ENCODE peak calls at places on chromosomes 13 and 19, in five cellular contexts. U is ACHN, L is SJSA1, X is HFF-Myc, P is RCC 7860. H is an unnamed sample.

GRCh38 chr13:111852701-111853100 is 214.2 kb upstream of the SOX1 start:
- DNase-seq in U (no peak), L (no peak), X (no peak), P (no peak), H (no peak)

GRCh38 chr19:18418725-18419194 is 438 bp upstream of the SSBP4 start:
- DNase-seq in U (no peak), L (no peak), X (no peak), P (no peak), H (no peak)

GRCh38 chr19:40561947-40562346 is 14.7 kb upstream of the SHKBP1 start:
- DNase-seq in U (no peak), L (no peak), X (no peak), P (no peak), H (no peak)

GRCh38 chr19:14097532-14098151 is 7.1 kb upstream of the SAMD1 start:
- DNase-seq in U (no peak), L (no peak), X (no peak), P (no peak), H (no peak)

GRCh38 chr13:101876951-101877350 is 424.5 kb downstream of the ITGBL1 start:
- DNase-seq in U (no peak), L (no peak), X (no peak), P (no peak), H (no peak)

GRCh38 chr19:18865106-18865972 is 30.6 kb downstream of the CERS1 start:
- DNase-seq in U (no peak), L (no peak), X (no peak), P (no peak), H (no peak)

GRCh38 chr13:39483326-39483725 is 119.7 kb downstream of the LHFPL6 start:
- DNase-seq in U (no peak), L (no peak), X (no peak), P (no peak), H (no peak)

GRCh38 chr19:44451687-44452086 is 3.4 kb upstream of the ZNF229 start:
- DNase-seq in U (no peak), L (no peak), X (no peak), P (no peak), H (no peak)

GRCh38 chr13:18628428-18628827 is 553.2 kb downstream of the TUBA3C start:
- DNase-seq in U (no peak), L (no peak), X (no peak), P (no peak), H (no peak)

GRCh38 chr13:48500652-48501197 is 32.2 kb downstream of the RCBTB2 start:
- DNase-seq in U (no peak), L (no peak), X (peak; percentile 54), P (no peak), H (peak; percentile 83)

GRCh38 chr13:61410669-61411297 is 4.9 kb downstream of the PCDH20 start:
- DNase-seq in U (peak; percentile 35), L (no peak), X (no peak), P (no peak), H (no peak)

GRCh38 chr19:44657211-44657921 is 13.7 kb downstream of the PVR start:
- DNase-seq in U (peak; percentile 41), L (peak; percentile 75), X (no peak), P (no peak), H (no peak)

GRCh38 chr19:35114656-35115537 is 726 bp upstream of the FXYD3 start:
- DNase-seq in U (peak; percentile 41), L (no peak), X (no peak), P (no peak), H (no peak)

GRCh38 chr13:25902946-25903345 is 148.9 kb downstream of the SHISA2 start:
- DNase-seq in U (no peak), L (no peak), X (no peak), P (no peak), H (no peak)

GRCh38 chr13:114140131-114140908 is 7.9 kb upstream of the RASA3 start:
- DNase-seq in U (no peak), L (no peak), X (no peak), P (no peak), H (no peak)

GRCh38 chr13:20812890-20813289 is 39.1 kb upstream of the EEF1AKMT1 start:
- DNase-seq in U (no peak), L (no peak), X (no peak), P (no peak), H (no peak)

GRCh38 chr19:31639306-31639705 is 290.1 kb upstream of the TSHZ3 start:
- DNase-seq in U (peak; percentile 9), L (no peak), X (no peak), P (peak; percentile 62), H (no peak)

GRCh38 chr19:575527-576506 is 3.4 kb downstream of the BSG start:
- DNase-seq in U (peak; percentile 27), L (no peak), X (no peak), P (peak; percentile 76), H (no peak)

GRCh38 chr19:18939922-18940775 is 868 bp downstream of the HOMER3 start:
- DNase-seq in U (peak; percentile 64), L (peak; percentile 62), X (no peak), P (peak; percentile 12), H (no peak)

GRCh38 chr19:46513461-46514236 is 18.0 kb upstream of the PNMA8B start:
- DNase-seq in U (peak; percentile 37), L (peak; percentile 72), X (peak; percentile 47), P (peak; percentile 37), H (peak; percentile 39)

GRCh38 chr13:35771898-35772297 is 295.4 kb upstream of the MAB21L1 start:
- DNase-seq in U (peak; percentile 87), L (peak; percentile 83), X (peak; percentile 17), P (peak; percentile 83), H (peak; percentile 37)

GRCh38 chr19:2827840-2828489 is 8.3 kb downstream of the ZNF554 start:
- DNase-seq in U (no peak), L (no peak), X (no peak), P (peak; percentile 14), H (no peak)

GRCh38 chr19:13014921-13015280 is 19.6 kb downstream of the NFIX start:
- DNase-seq in U (no peak), L (no peak), X (no peak), P (no peak), H (no peak)

GRCh38 chr13:52405767-52406494 is at the start of gene THSD1:
- DNase-seq in U (peak; percentile 66), L (no peak), X (peak; percentile 6), P (peak; percentile 33), H (no peak)

GRCh38 chr19:38433268-38433733 is at the start of gene RYR1:
- DNase-seq in U (peak; percentile 11), L (no peak), X (no peak), P (no peak), H (no peak)

GRCh38 chr19:4066176-4066606 is 508 bp downstream of the ZBTB7A start:
- DNase-seq in U (no peak), L (no peak), X (no peak), P (no peak), H (no peak)

GRCh38 chr13:48873598-48873997 is 102.1 kb upstream of the FNDC3A start:
- DNase-seq in U (no peak), L (no peak), X (no peak), P (no peak), H (no peak)

GRCh38 chr13:100124265-100124664 is 35.4 kb downstream of the PCCA start:
- DNase-seq in U (no peak), L (no peak), X (no peak), P (no peak), H (no peak)

GRCh38 chr13:21138561-21138960 is 37.8 kb downstream of the SKA3 start:
- DNase-seq in U (no peak), L (no peak), X (no peak), P (no peak), H (no peak)

GRCh38 chr13:106318941-106319411 is 216.5 kb downstream of the EFNB2 start:
- DNase-seq in U (peak; percentile 41), L (no peak), X (peak; percentile 66), P (peak; percentile 67), H (peak; percentile 10)

GRCh38 chr13:22696433-22696832 is 484.3 kb upstream of the SGCG start:
- DNase-seq in U (no peak), L (no peak), X (no peak), P (no peak), H (no peak)

GRCh38 chr13:89988206-89988605 is 1359.3 kb upstream of the MIR17HG start:
- DNase-seq in U (no peak), L (no peak), X (no peak), P (no peak), H (no peak)

GRCh38 chr13:49218493-49219051 is 1.6 kb upstream of the MLNR start:
- DNase-seq in U (no peak), L (no peak), X (no peak), P (no peak), H (no peak)

GRCh38 chr13:111037838-111038397 is 77.2 kb upstream of the ARHGEF7 start:
- DNase-seq in U (no peak), L (peak; percentile 56), X (no peak), P (no peak), H (no peak)

GRCh38 chr19:12481781-12482504 is 2.7 kb downstream of the ZNF709 start:
- DNase-seq in U (no peak), L (no peak), X (no peak), P (no peak), H (no peak)

GRCh38 chr13:79775830-79776229 is 294.9 kb downstream of the NDFIP2 start:
- DNase-seq in U (peak; percentile 79), L (peak; percentile 82), X (peak; percentile 59), P (peak; percentile 52), H (peak; percentile 49)

H was measured in AG09319.